ENCODE peak calls at places on chromosomes 16 and 17, in nine cellular contexts. D is CD4-positive, CD25-positive, alpha-beta regulatory T cell; Y is tibial nerve; H is CD8-positive, alpha-beta T cell; V is astrocyte; C is cardiac muscle cell; R is SJSA1; T is uterus; B is heart left ventricle. O is an unnamed sample.

GRCh38 chr17:3666516-3666915 is 1.9 kb downstream of the TAX1BP3 start:
- DNase-seq in D (no peak), Y (no peak), H (no peak), V (no peak), C (no peak), R (no peak), T (no peak), B (no peak), O (no peak)

GRCh38 chr16:52546291-52546941 is 527 bp downstream of the TOX3 start:
- DNase-seq in D (no peak), Y (no peak), H (no peak), V (no peak), C (no peak), R (no peak), T (no peak), B (peak; percentile 42), O (no peak)

GRCh38 chr16:66511615-66512500 is 38.1 kb downstream of the TK2 start:
- DNase-seq in D (peak; percentile 24), Y (no peak), H (no peak), V (peak; percentile 80), C (peak; percentile 80), R (peak; percentile 59), T (no peak), B (no peak), O (peak; percentile 79)

GRCh38 chr16:21626659-21627277 is 25.6 kb downstream of the IGSF6 start:
- DNase-seq in D (peak; percentile 75), Y (no peak), H (no peak), V (peak; percentile 77), C (peak; percentile 82), R (peak; percentile 19), T (peak; percentile 63), B (no peak), O (peak; percentile 91)

GRCh38 chr16:27401768-27402568 is at the start of gene IL21R:
- DNase-seq in D (peak; percentile 93), Y (no peak), H (peak; percentile 76), V (peak; percentile 68), C (peak; percentile 69), R (peak; percentile 69), T (peak; percentile 25), B (peak; percentile 90), O (peak; percentile 23)

GRCh38 chr16:918068-918467 is 52.7 kb downstream of the LMF1 start:
- DNase-seq in D (no peak), Y (no peak), H (no peak), V (no peak), C (no peak), R (no peak), T (no peak), B (peak; percentile 37), O (no peak)

GRCh38 chr16:72902276-72902675 is 145.7 kb downstream of the ZFHX3 start:
- DNase-seq in D (no peak), Y (no peak), H (no peak), V (no peak), C (no peak), R (no peak), T (no peak), B (no peak), O (no peak)

GRCh38 chr16:12559714-12560113 is 244.0 kb downstream of the CPPED1 start:
- DNase-seq in D (no peak), Y (no peak), H (no peak), V (no peak), C (no peak), R (no peak), T (no peak), B (no peak), O (peak; percentile 27)

GRCh38 chr16:61858996-61859395 is 177.2 kb downstream of the CDH8 start:
- DNase-seq in D (no peak), Y (no peak), H (no peak), V (peak; percentile 36), C (no peak), R (no peak), T (no peak), B (no peak), O (no peak)

GRCh38 chr17:79089720-79090502 is 15.3 kb downstream of the ENGASE start:
- DNase-seq in D (no peak), Y (no peak), H (no peak), V (no peak), C (no peak), R (no peak), T (no peak), B (no peak), O (no peak)

GRCh38 chr17:47267354-47267828 is 13.8 kb downstream of the ITGB3 start:
- DNase-seq in D (no peak), Y (no peak), H (no peak), V (peak; percentile 98), C (peak; percentile 72), R (peak; percentile 97), T (no peak), B (no peak), O (peak; percentile 62)

GRCh38 chr16:1771072-1771863 is at the start of gene NME3:
- DNase-seq in D (peak; percentile 76), Y (peak; percentile 74), H (peak; percentile 50), V (peak; percentile 43), C (peak; percentile 71), R (peak; percentile 24), T (peak; percentile 79), B (peak; percentile 92), O (peak; percentile 84)

GRCh38 chr17:21573961-21574610 is 118.2 kb upstream of the KCNJ18 start:
- DNase-seq in D (peak; percentile 20), Y (peak; percentile 23), H (no peak), V (no peak), C (peak; percentile 88), R (peak; percentile 67), T (peak; percentile 72), B (peak; percentile 88), O (no peak)

GRCh38 chr16:75256059-75256870 is 4.8 kb upstream of the BCAR1 start:
- DNase-seq in D (no peak), Y (no peak), H (no peak), V (no peak), C (no peak), R (no peak), T (no peak), B (peak; percentile 67), O (no peak)

GRCh38 chr16:27431773-27432599 is 30.0 kb downstream of the IL21R start:
- DNase-seq in D (no peak), Y (no peak), H (no peak), V (no peak), C (no peak), R (no peak), T (no peak), B (peak; percentile 29), O (no peak)

GRCh38 chr16:86676216-86676800 is 98.0 kb downstream of the FOXL1 start:
- DNase-seq in D (no peak), Y (no peak), H (no peak), V (peak; percentile 81), C (no peak), R (peak; percentile 43), T (no peak), B (no peak), O (peak; percentile 34)

GRCh38 chr16:11629071-11630030 is 38.9 kb upstream of the SNN start:
- DNase-seq in D (no peak), Y (no peak), H (no peak), V (peak; percentile 54), C (no peak), R (no peak), T (no peak), B (no peak), O (no peak)

GRCh38 chr16:85330694-85331188 is 218.5 kb upstream of the CIBAR2 start:
- DNase-seq in D (peak; percentile 68), Y (no peak), H (no peak), V (peak; percentile 84), C (peak; percentile 91), R (peak; percentile 73), T (no peak), B (no peak), O (peak; percentile 82)

DNA sequence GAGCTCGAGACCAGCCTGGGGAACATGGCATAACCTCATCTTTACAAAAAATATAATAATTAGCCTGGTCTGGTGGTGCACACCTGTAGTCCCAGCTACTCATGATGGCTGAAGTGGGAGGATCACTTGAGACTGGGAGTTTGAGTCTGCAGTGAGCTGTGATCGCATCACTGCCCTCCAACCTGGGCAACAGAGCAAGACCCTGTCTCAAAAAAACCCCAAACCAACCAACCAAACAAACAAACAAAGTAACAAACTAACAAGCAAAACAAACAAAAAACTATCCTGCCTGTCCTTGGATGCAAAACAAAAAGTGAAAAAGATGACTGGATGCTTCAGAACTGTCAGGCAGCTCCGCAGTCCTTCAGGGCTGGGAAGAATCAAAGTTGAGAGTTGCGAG is 5.7 kb upstream of the NGFR start:
- DNase-seq in D (no peak), Y (no peak), H (no peak), V (no peak), C (no peak), R (no peak), T (no peak), B (no peak), O (no peak)
- H3K27me3 ChIP-seq in D (no peaks in the 10 kb centered on the region), Y (no peaks in the 10 kb centered on the region), H (peaks cover 3% of the 10 kb centered on the region), V (peaks cover 50% of the 10 kb centered on the region), C (peaks cover 2% of the 10 kb centered on the region), R (peaks cover 77% of the 10 kb centered on the region), T (no peaks in the 10 kb centered on the region), B (peaks cover 42% of the 10 kb centered on the region), O (peaks cover 76% of the 10 kb centered on the region)

GRCh38 chr17:56992364-56992763 is 14.4 kb downstream of the SCPEP1 start:
- DNase-seq in D (no peak), Y (no peak), H (no peak), V (no peak), C (no peak), R (no peak), T (no peak), B (no peak), O (no peak)
- H3K4me1 ChIP-seq in D (no peaks in the 10 kb centered on the region), Y (no peaks in the 10 kb centered on the region), H (no peaks in the 10 kb centered on the region), V (peaks cover 4% of the 10 kb centered on the region), C (no peaks in the 10 kb centered on the region), R (no peaks in the 10 kb centered on the region), T (no peaks in the 10 kb centered on the region), B (no peaks in the 10 kb centered on the region), O (peaks cover 8% of the 10 kb centered on the region)

GRCh38 chr16:9909072-9909471 is 273.2 kb downstream of the GRIN2A start:
- DNase-seq in D (no peak), Y (no peak), H (no peak), V (peak; percentile 8), C (no peak), R (no peak), T (no peak), B (no peak), O (no peak)
- H3K27me3 ChIP-seq in D (no peaks in the 10 kb centered on the region), Y (no peaks in the 10 kb centered on the region), H (no peaks in the 10 kb centered on the region), V (no peaks in the 10 kb centered on the region), C (no peaks in the 10 kb centered on the region), R (no peaks in the 10 kb centered on the region), T (no peaks in the 10 kb centered on the region), B (no peaks in the 10 kb centered on the region), O (no peaks in the 10 kb centered on the region)

DNA sequence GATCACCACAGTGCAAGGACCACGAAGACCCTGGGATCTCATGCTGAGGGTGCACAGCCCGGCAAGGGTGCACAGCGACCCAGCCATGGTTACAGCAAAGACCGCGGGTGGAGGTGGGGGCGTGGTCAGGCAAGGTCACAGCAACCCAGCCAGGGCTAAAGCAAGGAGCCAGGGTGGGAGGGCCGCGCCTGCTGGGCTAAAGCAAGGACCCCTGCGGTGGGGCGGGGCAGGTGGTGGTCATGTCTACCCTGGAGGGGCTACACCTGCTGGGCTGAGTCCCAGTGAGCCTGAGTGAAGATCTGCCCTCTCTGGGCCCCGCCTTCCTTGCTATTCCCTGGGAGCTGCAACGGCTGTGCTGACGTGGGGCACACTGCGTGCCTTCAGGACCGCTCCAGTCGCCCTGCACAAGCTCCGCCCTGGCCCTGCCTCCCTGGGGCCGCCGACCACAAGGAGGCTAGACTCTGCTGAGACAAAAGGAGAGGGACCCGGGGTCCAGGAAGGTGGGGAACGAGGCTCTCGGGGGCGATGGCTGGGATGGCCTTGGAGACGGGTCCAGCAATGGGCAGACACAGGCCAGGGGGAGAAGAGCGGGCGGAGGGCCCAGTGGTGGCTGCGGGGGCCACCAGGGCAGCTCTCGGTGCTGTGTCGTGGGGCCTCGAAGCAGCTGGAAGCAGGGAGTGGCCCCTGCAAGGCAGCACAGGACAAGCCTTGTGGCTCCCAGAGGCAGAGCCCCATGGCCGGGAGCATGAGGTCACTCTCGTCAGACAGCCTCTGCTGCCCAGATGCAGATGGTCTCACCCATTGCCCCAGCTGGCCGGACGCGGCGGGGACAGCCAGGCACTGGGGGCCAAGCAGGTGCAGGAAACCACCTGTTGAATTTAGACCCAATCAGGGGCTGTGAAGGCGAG is 52.8 kb downstream of the CBFA2T3 start:
- DNase-seq in D (no peak), Y (no peak), H (no peak), V (no peak), C (no peak), R (no peak), T (no peak), B (no peak), O (no peak)
- H3K4me1 ChIP-seq in D (peaks cover 10% of the 10 kb centered on the region), Y (peaks cover 27% of the 10 kb centered on the region), H (peaks cover 14% of the 10 kb centered on the region), V (peaks cover 27% of the 10 kb centered on the region), C (no peaks in the 10 kb centered on the region), R (peaks cover 27% of the 10 kb centered on the region), T (no peaks in the 10 kb centered on the region), B (peaks cover 60% of the 10 kb centered on the region), O (peaks cover 23% of the 10 kb centered on the region)